ENCODE peak calls at places on chromosomes 12 and 14, in five cellular contexts. N, X, V, S and Q are unnamed samples.
A peak's percentile ranks its signal among the peaks of the same experiment; 100 is the strongest.

GRCh38 chr14:75521415-75522199 is 662 bp upstream of the BATF start:
- DNase-seq in N (no peak), V (no peak), X (no peak), S (peak; percentile 76), Q (no peak)

GRCh38 chr14:37036669-37037341 is 135.6 kb downstream of the SLC25A21 start:
- DNase-seq in S (no peak), X (no peak), N (no peak), V (no peak), Q (no peak)

GRCh38 chr14:23294734-23295561 is 7.7 kb downstream of the PPP1R3E start:
- DNase-seq in S (peak; percentile 76), N (peak; percentile 40), X (peak; percentile 61), V (no peak), Q (peak; percentile 28)

GRCh38 chr14:102776761-102777710 is at the start of gene TRAF3:
- DNase-seq in S (peak; percentile 88), V (peak; percentile 58), N (peak; percentile 70), X (peak; percentile 49), Q (peak; percentile 79)

GRCh38 chr14:92783813-92784431 is 10.2 kb upstream of the GOLGA5 start:
- DNase-seq in S (no peak), N (peak; percentile 40), V (no peak), X (peak; percentile 60), Q (peak; percentile 35)

GRCh38 chr14:68807148-68807600 is 14.3 kb upstream of the ZFP36L1 start:
- DNase-seq in X (no peak), S (peak; percentile 62), V (no peak), N (peak; percentile 4), Q (peak; percentile 51)

GRCh38 chr14:101789222-101789621 is 27.7 kb downstream of the PPP2R5C start:
- DNase-seq in S (no peak), X (no peak), V (no peak), N (no peak), Q (no peak)

GRCh38 chr14:96195441-96196081 is 9.1 kb upstream of the BDKRB2 start:
- DNase-seq in S (no peak), N (no peak), X (no peak), V (no peak), Q (no peak)

GRCh38 chr12:49588761-49589516 is 16.5 kb downstream of the FAM186B start:
- DNase-seq in X (no peak), S (no peak), N (no peak), V (no peak), Q (no peak)

GRCh38 chr14:105067969-105068301 is 2.7 kb upstream of the GPR132 start:
- DNase-seq in V (no peak), X (no peak), N (no peak), S (no peak), Q (no peak)

GRCh38 chr12:2653461-2653965 is 141.3 kb upstream of the FKBP4 start:
- DNase-seq in N (no peak), X (no peak), S (no peak), V (no peak), Q (no peak)

GRCh38 chr14:53148612-53149202 is 4.4 kb downstream of the DDHD1 start:
- DNase-seq in X (no peak), N (no peak), V (no peak), S (no peak), Q (no peak)

GRCh38 chr12:269216-269615 is 6.6 kb upstream of the SLC6A13 start:
- DNase-seq in V (no peak), S (no peak), X (no peak), N (no peak), Q (no peak)

GRCh38 chr14:45678163-45678562 is 425.2 kb upstream of the MIS18BP1 start:
- DNase-seq in S (no peak), X (no peak), N (no peak), V (no peak), Q (no peak)

GRCh38 chr14:64737391-64738305 is 33.4 kb downstream of the PLEKHG3 start:
- DNase-seq in X (no peak), N (no peak), V (no peak), S (no peak), Q (no peak)

GRCh38 chr12:2641209-2641608 is 153.6 kb upstream of the FKBP4 start:
- DNase-seq in V (no peak), S (no peak), N (peak; percentile 48), X (no peak), Q (no peak)

GRCh38 chr12:53571295-53571694 is 54.9 kb downstream of the ATF7 start:
- DNase-seq in V (no peak), X (no peak), N (no peak), S (no peak), Q (no peak)

GRCh38 chr12:9378430-9378835 is 170.2 kb upstream of the PZP start:
- DNase-seq in S (no peak), X (peak; percentile 11), N (peak; percentile 54), V (no peak), Q (no peak)

GRCh38 chr14:20343855-20344205 is 395 bp downstream of the PARP2 start:
- DNase-seq in N (no peak), S (no peak), X (no peak), V (no peak), Q (no peak)

GRCh38 chr12:8449293-8449944 is 6.3 kb upstream of the CLEC6A start:
- DNase-seq in N (no peak), S (no peak), V (no peak), X (no peak), Q (no peak)

GRCh38 chr14:51818748-51819386 is 41.5 kb upstream of the GNG2 start:
- DNase-seq in S (no peak), X (no peak), N (no peak), V (no peak), Q (no peak)

GRCh38 chr12:89439946-89440345 is 84.7 kb downstream of the GALNT4 start:
- DNase-seq in V (no peak), X (no peak), S (no peak), N (no peak), Q (no peak)

GRCh38 chr14:94665121-94665520 is 52.9 kb downstream of the SERPINA3 start:
- DNase-seq in V (no peak), X (no peak), N (no peak), S (peak; percentile 4), Q (no peak)